ENCODE peak calls at places on chromosomes 6 and 20, in nine cellular contexts. O, Y, M, H, F, V, D, I and X are unnamed samples.

GRCh38 chr6:77456531-77457248 is 6.6 kb downstream of the HTR1B start:
- DNase-seq in O (peak), Y (no peak), M (no peak), H (peak), F (no peak), V (peak), D (no peak), I (no peak), X (no peak)

GRCh38 chr6:160353950-160354496 is 5.8 kb downstream of the SLC22A3 start:
- DNase-seq in O (no peak), Y (no peak), M (no peak), H (no peak), F (no peak), V (no peak), D (no peak), I (no peak), X (no peak)

GRCh38 chr20:23622839-23623343 is 14.9 kb downstream of the CST3 start:
- DNase-seq in O (peak), Y (no peak), M (no peak), H (peak), F (peak), V (peak), D (peak), I (peak), X (no peak)

GRCh38 chr6:36510365-36510764 is 36.9 kb downstream of the STK38 start:
- DNase-seq in O (no peak), Y (no peak), M (no peak), H (no peak), F (no peak), V (no peak), D (no peak), I (no peak), X (peak)

GRCh38 chr6:53313784-53314382 is 34.9 kb downstream of the ELOVL5 start:
- DNase-seq in O (no peak), Y (no peak), M (no peak), H (peak), F (no peak), V (no peak), D (no peak), I (no peak), X (no peak)

GRCh38 chr6:107657755-107658461 is 166.2 kb downstream of the SCML4 start:
- DNase-seq in O (no peak), Y (no peak), M (no peak), H (peak), F (no peak), V (no peak), D (peak), I (peak), X (peak)

GRCh38 chr6:2197177-2197671 is 48.2 kb downstream of the GMDS start:
- DNase-seq in O (no peak), Y (no peak), M (no peak), H (peak), F (no peak), V (no peak), D (peak), I (no peak), X (no peak)

GRCh38 chr6:111276335-111276734 is 189.0 kb downstream of the SLC16A10 start:
- DNase-seq in O (no peak), Y (no peak), M (no peak), H (no peak), F (no peak), V (peak), D (no peak), I (no peak), X (no peak)

GRCh38 chr20:52076164-52076563 is 115.4 kb downstream of the ZFP64 start:
- DNase-seq in O (no peak), Y (no peak), M (no peak), H (peak), F (no peak), V (no peak), D (no peak), I (no peak), X (no peak)

GRCh38 chr6:163314791-163315404 is 99.6 kb upstream of the QKI start:
- DNase-seq in O (no peak), Y (no peak), M (no peak), H (no peak), F (no peak), V (no peak), D (no peak), I (no peak), X (no peak)

GRCh38 chr6:148874698-148875293 is 128.0 kb downstream of the UST start:
- DNase-seq in O (no peak), Y (no peak), M (no peak), H (no peak), F (no peak), V (no peak), D (no peak), I (no peak), X (no peak)

GRCh38 chr20:32918296-32918695 is 59.6 kb downstream of the EFCAB8 start:
- DNase-seq in O (no peak), Y (peak), M (no peak), H (no peak), F (no peak), V (no peak), D (no peak), I (peak), X (no peak)

GRCh38 chr6:143098054-143098673 is 37.5 kb downstream of the AIG1 start:
- DNase-seq in O (no peak), Y (no peak), M (no peak), H (no peak), F (no peak), V (no peak), D (no peak), I (no peak), X (no peak)

GRCh38 chr6:134707342-134707982 is 242.4 kb downstream of the ALDH8A1 start:
- DNase-seq in O (peak), Y (no peak), M (no peak), H (peak), F (no peak), V (peak), D (no peak), I (no peak), X (peak)

GRCh38 chr20:33279261-33279910 is 3.6 kb upstream of the BPIFB1 start:
- DNase-seq in O (no peak), Y (no peak), M (no peak), H (no peak), F (no peak), V (no peak), D (no peak), I (no peak), X (no peak)

GRCh38 chr6:170471458-170471857 is 81.6 kb downstream of the PSMB1 start:
- DNase-seq in O (no peak), Y (no peak), M (no peak), H (no peak), F (no peak), V (no peak), D (no peak), I (no peak), X (no peak)

GRCh38 chr20:38304845-38305447 is 990 bp downstream of the BPI start:
- DNase-seq in O (peak), Y (peak), M (no peak), H (peak), F (no peak), V (peak), D (no peak), I (peak), X (peak)

GRCh38 chr20:24998631-24999445 is 6.3 kb upstream of the APMAP start:
- DNase-seq in O (no peak), Y (peak), M (no peak), H (peak), F (peak), V (no peak), D (no peak), I (no peak), X (peak)

GRCh38 chr20:51734876-51735499 is 33.2 kb downstream of the ATP9A start:
- DNase-seq in O (peak), Y (no peak), M (no peak), H (no peak), F (no peak), V (peak), D (no peak), I (no peak), X (no peak)

GRCh38 chr6:17600527-17601388 is 656 bp downstream of the FAM8A1 start:
- DNase-seq in O (no peak), Y (peak), M (peak), H (peak), F (peak), V (peak), D (peak), I (peak), X (peak)

GRCh38 chr6:116447496-116448011 is 13.6 kb upstream of the CALHM6 start:
- DNase-seq in O (peak), Y (no peak), M (no peak), H (peak), F (no peak), V (no peak), D (peak), I (no peak), X (no peak)

GRCh38 chr6:45495404-45496084 is 117.8 kb upstream of the SUPT3H start:
- DNase-seq in O (no peak), Y (no peak), M (no peak), H (no peak), F (no peak), V (no peak), D (no peak), I (no peak), X (no peak)

GRCh38 chr6:64715624-64716023 is 991.4 kb downstream of the EYS start:
- DNase-seq in O (no peak), Y (no peak), M (no peak), H (no peak), F (no peak), V (no peak), D (no peak), I (no peak), X (no peak)

GRCh38 chr20:64107736-64108457 is 532 bp upstream of the NPBWR2 start:
- DNase-seq in O (no peak), Y (peak), M (no peak), H (no peak), F (no peak), V (no peak), D (no peak), I (no peak), X (peak)

GRCh38 chr6:108565893-108566292 is 5.2 kb downstream of the FOXO3 start:
- DNase-seq in O (no peak), Y (no peak), M (no peak), H (peak), F (peak), V (peak), D (peak), I (no peak), X (peak)

GRCh38 chr20:10490706-10491105 is 55.6 kb downstream of the SLX4IP start:
- DNase-seq in O (no peak), Y (no peak), M (no peak), H (peak), F (no peak), V (no peak), D (no peak), I (no peak), X (no peak)

GRCh38 chr20:33862709-33863403 is 51.7 kb downstream of the CHMP4B start:
- DNase-seq in O (peak), Y (peak), M (no peak), H (peak), F (no peak), V (peak), D (peak), I (peak), X (peak)

GRCh38 chr6:145733770-145734169 is 1.6 kb downstream of the EPM2A start:
- DNase-seq in O (no peak), Y (no peak), M (no peak), H (peak), F (no peak), V (no peak), D (no peak), I (no peak), X (no peak)

GRCh38 chr6:24193364-24193763 is 67.3 kb downstream of the NRSN1 start:
- DNase-seq in O (no peak), Y (no peak), M (no peak), H (no peak), F (no peak), V (peak), D (no peak), I (no peak), X (no peak)

GRCh38 chr6:82783587-82784253 is 281.9 kb downstream of the UBE3D start:
- DNase-seq in O (peak), Y (no peak), M (no peak), H (no peak), F (no peak), V (peak), D (no peak), I (no peak), X (no peak)

GRCh38 chr6:37146735-37147157 is 23.2 kb upstream of the PIM1 start:
- DNase-seq in O (no peak), Y (no peak), M (no peak), H (no peak), F (no peak), V (peak), D (no peak), I (no peak), X (no peak)

GRCh38 chr6:67394254-67394653 is 1240.8 kb upstream of the ADGRB3 start:
- DNase-seq in O (no peak), Y (no peak), M (no peak), H (no peak), F (no peak), V (no peak), D (no peak), I (no peak), X (no peak)

GRCh38 chr6:33075568-33076405 is at the start of gene HLA-DPB1:
- DNase-seq in O (peak), Y (no peak), M (no peak), H (peak), F (peak), V (peak), D (peak), I (no peak), X (no peak)
- TF ChIP-seq POLR2A in O (no peak), Y (no peak), M (no peak), H (no peak), F (no peak), V (no peak), D (no peak), I (no peak), X (peak)

DNA sequence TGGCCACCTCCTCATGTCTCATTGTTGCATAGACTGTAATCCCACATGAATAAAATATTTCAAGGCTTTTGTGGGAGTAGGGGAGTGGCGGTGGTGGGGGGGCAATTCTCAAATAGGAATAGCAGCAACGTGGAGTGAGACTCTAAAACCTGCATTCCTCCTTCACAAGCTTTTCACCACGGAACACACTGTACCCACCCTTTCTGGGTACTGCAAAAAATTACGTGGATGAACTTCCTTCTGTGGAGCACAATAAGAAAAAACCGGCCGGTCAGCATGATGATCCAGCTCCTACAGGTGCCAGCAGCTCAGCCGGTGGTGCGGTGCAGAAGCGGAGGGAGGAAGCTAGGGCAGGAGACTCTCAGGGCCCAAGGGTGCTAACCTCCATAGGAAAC is 930 bp upstream of the RRAGD start:
- DNase-seq in O (no peak), Y (no peak), M (no peak), H (no peak), F (peak), V (no peak), D (no peak), I (peak), X (no peak)
- H3K4me3 ChIP-seq in O (peak), Y (peak), M (peak), H (no peak), F (no peak), V (no peak), D (peak), I (peak), X (peak)

GRCh38 chr20:3204124-3204794 is at the start of gene DDRGK1:
- DNase-seq in O (peak), Y (peak), M (peak), H (peak), F (peak), V (peak), D (peak), I (peak), X (peak)
- TF ChIP-seq POLR2A in O (peak), Y (peak), M (peak), H (no peak), F (no peak), V (peak), D (peak), I (peak), X (peak)

GRCh38 chr20:43914697-43915208 is at the start of gene TOX2:
- DNase-seq in O (peak), Y (peak), M (peak), H (no peak), F (no peak), V (no peak), D (no peak), I (no peak), X (peak)
- H3K4me3 ChIP-seq in O (peak), Y (peak), M (peak), H (peak), F (peak), V (no peak), D (no peak), I (peak), X (peak)

DNA sequence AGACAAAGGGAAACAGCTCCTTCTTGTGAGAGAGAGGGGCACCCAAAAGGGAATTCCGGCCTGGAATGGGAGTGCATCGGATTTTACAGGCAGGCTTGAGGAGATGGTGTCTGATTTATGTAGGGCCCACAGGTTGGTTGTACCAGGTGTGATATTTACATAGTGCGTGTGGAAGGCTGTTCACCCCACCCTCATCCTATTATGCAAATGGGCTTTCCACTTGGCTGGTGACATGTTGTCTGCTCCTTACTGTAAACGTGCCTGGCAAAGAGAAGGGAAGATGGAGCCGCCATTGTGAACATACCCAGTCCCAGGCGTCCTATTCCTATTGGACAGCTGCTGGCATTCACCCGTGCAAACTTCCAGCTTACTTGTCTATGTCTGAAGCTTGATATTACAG is 6.4 kb downstream of the HLA-B start:
- DNase-seq in O (no peak), Y (no peak), M (no peak), H (no peak), F (no peak), V (no peak), D (no peak), I (no peak), X (no peak)
- TF ChIP-seq POLR2A in O (no peak), Y (no peak), M (no peak), H (no peak), F (no peak), V (no peak), D (no peak), I (no peak), X (no peak)

DNA sequence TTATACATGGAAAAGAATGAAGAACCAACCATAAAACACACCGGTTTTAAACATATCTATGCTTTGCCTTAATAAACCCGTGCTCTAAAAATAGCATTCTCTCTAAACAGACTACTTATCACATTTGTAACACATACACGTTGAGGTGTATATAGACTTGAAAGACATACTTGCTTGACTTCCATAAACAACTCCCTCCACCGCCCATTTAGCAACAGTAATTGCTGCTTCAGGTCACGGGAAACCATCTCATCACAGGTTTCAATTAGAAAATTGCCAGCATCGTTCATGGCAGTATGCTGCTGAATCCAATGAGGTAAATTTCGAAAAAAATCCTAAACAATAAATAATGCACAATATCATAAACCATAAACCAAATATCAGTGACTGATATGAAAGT is 174.0 kb downstream of the SYNE1 start:
- DNase-seq in O (no peak), Y (no peak), M (no peak), H (peak), F (no peak), V (no peak), D (no peak), I (no peak), X (no peak)
- H3K4me3 ChIP-seq in O (no peak), Y (no peak), M (no peak), H (peak), F (no peak), V (peak), D (no peak), I (peak), X (no peak)

DNA sequence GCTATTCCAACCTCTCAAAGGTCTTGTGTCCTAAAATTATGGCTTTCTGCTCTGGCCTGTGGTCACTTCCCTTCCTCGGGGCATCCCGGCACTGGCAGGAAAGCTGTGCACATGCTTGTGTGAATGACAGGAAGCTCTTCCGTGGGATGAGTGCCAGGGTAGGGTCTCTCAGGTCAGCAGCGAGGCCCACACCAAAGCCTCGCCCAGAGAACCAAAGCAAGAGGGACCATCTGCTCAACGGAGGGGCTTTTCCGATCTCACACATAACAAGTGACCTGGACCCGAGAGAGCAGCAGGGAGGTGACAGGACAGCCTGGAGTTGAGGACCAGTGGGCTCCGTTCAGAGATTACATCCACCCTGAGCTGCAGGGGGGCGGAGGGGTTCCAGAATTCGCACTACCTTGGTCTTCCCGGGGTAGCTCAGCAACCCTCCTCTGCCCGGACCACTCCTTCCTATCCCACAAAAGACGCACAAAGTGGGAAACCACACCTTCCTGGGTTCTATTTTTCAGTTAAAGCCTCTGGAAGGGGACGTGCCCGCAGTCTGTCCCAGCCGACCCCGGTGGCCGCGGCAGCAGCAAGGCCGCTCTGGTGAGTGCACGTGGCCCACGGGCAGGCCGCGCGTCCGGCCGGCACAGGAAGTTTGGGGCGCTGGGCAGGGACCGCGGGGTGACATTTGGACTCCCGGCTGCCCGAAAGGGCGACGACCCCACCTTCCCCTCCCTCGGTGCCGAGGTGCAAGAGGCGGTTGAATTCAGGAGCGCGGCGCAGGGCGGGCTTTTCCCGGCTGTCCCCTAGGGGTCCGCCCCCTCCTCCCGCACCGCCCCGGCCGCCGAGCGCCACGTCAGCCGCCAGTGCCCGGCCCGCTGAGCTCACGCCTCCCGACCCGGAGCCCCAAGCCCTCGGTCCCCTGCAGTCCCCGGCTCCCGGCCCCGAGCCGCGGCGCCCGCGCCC is 988 bp downstream of the TXNDC5 start:
- DNase-seq in O (peak), Y (peak), M (peak), H (peak), F (no peak), V (peak), D (no peak), I (peak), X (peak)
- TF ChIP-seq POLR2A in O (peak), Y (peak), M (peak), H (peak), F (no peak), V (peak), D (no peak), I (no peak), X (no peak)

DNA sequence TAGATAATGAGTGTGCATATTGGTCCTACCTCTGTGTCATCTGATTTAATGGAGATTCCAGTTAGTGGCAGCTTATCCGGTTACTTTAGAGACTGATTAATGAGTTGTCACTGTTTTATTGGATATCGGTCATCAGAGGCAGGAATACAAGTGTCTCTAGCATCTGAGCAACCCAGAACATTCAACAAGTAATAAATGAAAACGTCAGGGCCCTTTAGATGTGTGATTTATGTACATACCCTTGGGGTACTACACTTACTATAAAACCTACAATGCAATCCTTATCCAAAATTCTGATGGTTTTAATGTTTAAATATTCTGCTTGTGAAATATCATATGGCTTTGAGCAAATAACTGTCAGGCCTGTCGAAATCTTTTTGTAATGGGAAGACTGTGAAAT is 1117.9 kb upstream of the FLRT3 start:
- DNase-seq in O (no peak), Y (no peak), M (no peak), H (no peak), F (no peak), V (no peak), D (no peak), I (no peak), X (no peak)
- H3K4me3 ChIP-seq in O (no peak), Y (no peak), M (no peak), H (no peak), F (no peak), V (no peak), D (no peak), I (no peak), X (no peak)

GRCh38 chr6:30491963-30492616 is 2.8 kb downstream of the HLA-E start:
- DNase-seq in O (no peak), Y (no peak), M (no peak), H (no peak), F (no peak), V (no peak), D (no peak), I (no peak), X (no peak)
- TF ChIP-seq POLR2A in O (no peak), Y (no peak), M (no peak), H (no peak), F (no peak), V (no peak), D (no peak), I (no peak), X (no peak)